ENCODE peak calls at places on chromosomes 7 and 10, in four cellular contexts. One of them, this sample, is unnamed.

GRCh38 chr7:158431055-158431940 is 156.3 kb downstream of the PTPRN2 start:
- DNase-seq in NCI-H187: no peak
- DNase-seq in RWPE1: no peak
- DNase-seq in sciatic nerve: no peak
- DNase-seq in this sample: no peak

GRCh38 chr7:41175435-41175834 is 527.5 kb downstream of the INHBA start:
- DNase-seq in sciatic nerve: no peak
- DNase-seq in NCI-H187: no peak
- DNase-seq in RWPE1: no peak
- DNase-seq in this sample: no peak

GRCh38 chr10:33822774-33823173 is 488.3 kb upstream of the NRP1 start:
- DNase-seq in RWPE1: no peak
- DNase-seq in NCI-H187: no peak
- DNase-seq in sciatic nerve: no peak
- DNase-seq in this sample: no peak

GRCh38 chr7:102473271-102473991 is 5.3 kb downstream of the POLR2J start:
- DNase-seq in sciatic nerve: peak; percentile 56
- DNase-seq in RWPE1: no peak
- DNase-seq in NCI-H187: no peak
- DNase-seq in this sample: no peak

GRCh38 chr7:127907638-127908040 is 123.6 kb downstream of the LRRC4 start:
- DNase-seq in NCI-H187: no peak
- DNase-seq in RWPE1: no peak
- DNase-seq in sciatic nerve: no peak
- DNase-seq in this sample: peak; percentile 84

GRCh38 chr10:84863675-84864074 is 535.3 kb downstream of the CCSER2 start:
- DNase-seq in NCI-H187: no peak
- DNase-seq in RWPE1: no peak
- DNase-seq in sciatic nerve: no peak
- DNase-seq in this sample: no peak

GRCh38 chr10:14396441-14397048 is 65.8 kb upstream of the FRMD4A start:
- DNase-seq in NCI-H187: no peak
- DNase-seq in sciatic nerve: no peak
- DNase-seq in RWPE1: no peak
- DNase-seq in this sample: peak; percentile 83

GRCh38 chr7:145692237-145692950 is 424.2 kb upstream of the CNTNAP2 start:
- DNase-seq in RWPE1: peak; percentile 0
- DNase-seq in NCI-H187: no peak
- DNase-seq in sciatic nerve: no peak
- DNase-seq in this sample: no peak

GRCh38 chr7:112149734-112150133 is 56.5 kb downstream of the DOCK4 start:
- DNase-seq in NCI-H187: no peak
- DNase-seq in RWPE1: no peak
- DNase-seq in sciatic nerve: no peak
- DNase-seq in this sample: no peak

GRCh38 chr10:76195990-76196389 is 764.6 kb downstream of the LRMDA start:
- DNase-seq in NCI-H187: no peak
- DNase-seq in sciatic nerve: no peak
- DNase-seq in RWPE1: no peak
- DNase-seq in this sample: no peak

GRCh38 chr10:129622736-129623135 is 155.7 kb downstream of the MGMT start:
- DNase-seq in RWPE1: no peak
- DNase-seq in NCI-H187: no peak
- DNase-seq in sciatic nerve: no peak
- DNase-seq in this sample: no peak

GRCh38 chr10:95394161-95394880 is 103.5 kb upstream of the PDLIM1 start:
- DNase-seq in sciatic nerve: no peak
- DNase-seq in RWPE1: peak; percentile 85
- DNase-seq in NCI-H187: no peak
- DNase-seq in this sample: peak; percentile 22

GRCh38 chr10:59823751-59824150 is 70.5 kb upstream of the MRLN start:
- DNase-seq in RWPE1: no peak
- DNase-seq in NCI-H187: no peak
- DNase-seq in sciatic nerve: no peak
- DNase-seq in this sample: no peak

This sample was measured in kidney glomerular epithelial cell.